ENCODE peak calls at places on chromosomes 2 and 18, in five cellular contexts. D, T, W, P and U are unnamed samples.

GRCh38 chr2:40202798-40203400 is 249.0 kb downstream of the SLC8A1 start:
- DNase-seq in D (no peak), T (no peak), W (peak), P (no peak), U (peak)

GRCh38 chr2:189002079-189002478 is 27.9 kb downstream of the COL3A1 start:
- DNase-seq in D (no peak), T (no peak), W (peak), P (no peak), U (peak)

GRCh38 chr18:47254341-47254939 is 3.0 kb upstream of the SKOR2 start:
- DNase-seq in D (no peak), T (no peak), W (peak), P (peak), U (peak)

GRCh38 chr2:216551234-216551633 is 52.6 kb downstream of the RPL37A start:
- DNase-seq in D (peak), T (peak), W (peak), P (no peak), U (peak)

GRCh38 chr2:47631840-47632398 is 151.0 kb upstream of the MSH6 start:
- DNase-seq in D (no peak), T (peak), W (peak), P (no peak), U (peak)

GRCh38 chr2:119009110-119009509 is 67.1 kb downstream of the MARCO start:
- DNase-seq in D (no peak), T (no peak), W (no peak), P (no peak), U (no peak)

GRCh38 chr2:163551974-163552373 is 183.8 kb downstream of the FIGN start:
- DNase-seq in D (no peak), T (no peak), W (no peak), P (no peak), U (peak)

GRCh38 chr18:55861266-55861665 is 273.3 kb upstream of the TCF4 start:
- DNase-seq in D (no peak), T (no peak), W (peak), P (no peak), U (peak)

GRCh38 chr2:72222829-72223564 is 75.3 kb upstream of the CYP26B1 start:
- DNase-seq in D (no peak), T (no peak), W (no peak), P (no peak), U (peak)

GRCh38 chr18:58254873-58255511 is 211.0 kb downstream of the NEDD4L start:
- DNase-seq in D (peak), T (no peak), W (no peak), P (no peak), U (no peak)

GRCh38 chr18:45324489-45325111 is 290.7 kb upstream of the SLC14A2 start:
- DNase-seq in D (peak), T (peak), W (peak), P (peak), U (peak)

GRCh38 chr2:85648619-85649018 is 19.4 kb downstream of the SFTPB start:
- DNase-seq in D (no peak), T (no peak), W (peak), P (no peak), U (peak)

GRCh38 chr2:117212562-117212961 is 601.9 kb upstream of the DDX18 start:
- DNase-seq in D (no peak), T (no peak), W (no peak), P (no peak), U (no peak)

GRCh38 chr2:201116959-201117734 is 1.2 kb downstream of the CFLAR start:
- DNase-seq in D (peak), T (peak), W (peak), P (peak), U (peak)

GRCh38 chr2:9593936-9594335 is 36.9 kb downstream of the YWHAQ start:
- DNase-seq in D (no peak), T (no peak), W (no peak), P (no peak), U (no peak)

GRCh38 chr18:77054288-77054605 is 78.3 kb downstream of the MBP start:
- DNase-seq in D (no peak), T (no peak), W (no peak), P (no peak), U (no peak)

GRCh38 chr2:220550995-220551702 is 923.7 kb downstream of the SLC4A3 start:
- DNase-seq in D (no peak), T (no peak), W (no peak), P (no peak), U (no peak)

GRCh38 chr2:214395040-214395439 is 15.8 kb upstream of the VWC2L start:
- DNase-seq in D (peak), T (no peak), W (no peak), P (no peak), U (no peak)

GRCh38 chr18:26710460-26711096 is 154.9 kb downstream of the AQP4 start:
- DNase-seq in D (no peak), T (no peak), W (no peak), P (no peak), U (no peak)

GRCh38 chr18:48800877-48801727 is 149.7 kb downstream of the SMAD7 start:
- DNase-seq in D (no peak), T (peak), W (no peak), P (no peak), U (peak)

GRCh38 chr2:65437392-65438135 is 5.2 kb upstream of the SPRED2 start:
- DNase-seq in D (no peak), T (no peak), W (no peak), P (peak), U (no peak)

GRCh38 chr2:240811346-240812300 is 8.4 kb downstream of the KIF1A start:
- DNase-seq in D (no peak), T (peak), W (no peak), P (no peak), U (no peak)

GRCh38 chr2:17043173-17043572 is 377.5 kb upstream of the CYRIA start:
- DNase-seq in D (no peak), T (no peak), W (peak), P (no peak), U (peak)

GRCh38 chr18:59884331-59884730 is 15.5 kb upstream of the PMAIP1 start:
- DNase-seq in D (no peak), T (no peak), W (no peak), P (no peak), U (no peak)
- H3K4me3 ChIP-seq in D (no peak), T (no peak), W (no peak), P (no peak), U (no peak)

GRCh38 chr2:242022550-242023290 is 153.2 kb downstream of the RTP5 start:
- DNase-seq in D (no peak), T (no peak), W (no peak), P (no peak), U (no peak)
- H3K4me3 ChIP-seq in D (no peak), T (no peak), W (no peak), P (no peak), U (no peak)

DNA sequence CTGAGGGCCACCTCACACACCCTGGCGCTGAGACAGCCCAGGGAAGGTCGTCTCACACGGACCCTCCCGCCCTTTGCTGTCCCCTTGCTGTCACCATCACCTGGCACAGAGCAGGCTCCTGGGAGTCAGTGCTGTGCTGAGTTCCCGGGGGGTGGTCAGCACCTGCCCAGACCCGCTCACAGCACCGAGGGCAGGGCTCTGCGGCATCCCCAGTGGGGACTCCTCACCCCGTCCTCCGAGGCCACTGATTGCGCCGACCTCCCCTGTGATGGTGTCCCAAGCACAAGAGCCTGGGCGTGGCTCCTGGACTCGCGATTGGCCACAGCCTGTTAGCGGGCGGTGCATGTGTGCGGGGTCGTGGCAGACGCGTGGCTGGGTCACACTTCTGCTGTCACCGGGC is 65.9 kb downstream of the NFATC1 start:
- DNase-seq in D (no peak), T (no peak), W (no peak), P (no peak), U (no peak)
- H3K4me3 ChIP-seq in D (no peak), T (no peak), W (no peak), P (no peak), U (no peak)

GRCh38 chr2:70047406-70048033 is 39.8 kb upstream of the PCBP1 start:
- DNase-seq in D (no peak), T (no peak), W (no peak), P (no peak), U (no peak)
- H3K4me3 ChIP-seq in D (no peak), T (no peak), W (no peak), P (no peak), U (no peak)

GRCh38 chr2:218959141-218959731 is at the start of gene CDK5R2:
- DNase-seq in D (peak), T (peak), W (peak), P (peak), U (peak)
- H3K4me3 ChIP-seq in D (peak), T (peak), W (peak), P (no peak), U (peak)

GRCh38 chr2:174338626-174339570 is 4.1 kb downstream of the SP9 start:
- DNase-seq in D (no peak), T (no peak), W (no peak), P (no peak), U (no peak)

GRCh38 chr2:174336403-174337336 is 1.9 kb downstream of the SP9 start:
- DNase-seq in D (no peak), T (peak), W (no peak), P (no peak), U (no peak)

GRCh38 chr2:174338155-174338495 is 3.4 kb downstream of the SP9 start:
- DNase-seq in D (no peak), T (no peak), W (no peak), P (no peak), U (no peak)

GRCh38 chr2:174335605-174336402 is 1.1 kb downstream of the SP9 start:
- DNase-seq in D (no peak), T (no peak), W (no peak), P (no peak), U (no peak)

GRCh38 chr2:174337337-174338154 is 2.8 kb downstream of the SP9 start:
- DNase-seq in D (no peak), T (no peak), W (no peak), P (no peak), U (no peak)
- H3K4me3 ChIP-seq in D (no peak), T (no peak), W (no peak), P (no peak), U (peak)

DNA sequence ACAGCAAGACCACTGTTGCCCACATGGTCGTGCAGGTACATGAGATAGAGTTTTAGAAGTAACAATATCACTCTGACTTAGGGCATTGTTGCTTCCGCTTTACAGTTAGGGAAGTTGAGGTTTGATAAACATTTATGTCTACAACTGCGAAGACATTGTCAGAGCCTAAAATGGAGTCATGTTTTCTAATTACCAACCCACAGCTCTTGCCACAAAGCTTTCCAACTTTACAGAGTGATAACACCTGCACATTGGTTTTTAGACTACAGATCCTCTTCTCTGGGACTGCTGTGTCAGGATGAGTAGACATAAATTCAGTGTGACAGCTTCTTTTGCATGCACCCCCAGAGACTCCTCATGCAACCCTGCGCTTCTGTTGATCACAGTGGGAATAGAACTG is 119.0 kb downstream of the FEZ2 start:
- DNase-seq in D (no peak), T (no peak), W (no peak), P (no peak), U (no peak)
- H3K4me3 ChIP-seq in D (no peak), T (no peak), W (no peak), P (no peak), U (no peak)

DNA sequence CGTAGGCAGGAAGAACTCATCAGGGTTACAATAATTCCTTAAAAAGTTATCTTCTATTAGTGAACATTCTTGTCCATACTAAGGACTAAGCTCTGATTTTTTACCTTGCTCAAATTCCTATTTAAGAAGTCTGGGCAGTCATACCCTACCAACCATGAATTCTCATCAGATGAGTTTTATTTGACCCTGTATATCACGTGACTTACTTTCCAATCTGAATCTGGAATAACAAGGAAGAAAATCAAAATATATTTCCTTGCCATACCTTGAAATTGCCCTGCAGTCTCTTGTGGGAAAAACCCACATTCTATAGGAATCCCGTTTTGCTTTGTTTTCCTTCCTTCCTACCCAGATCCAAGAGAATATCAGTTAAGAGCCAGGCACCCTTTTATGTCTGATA is 352.7 kb downstream of the AKAIN1 start:
- DNase-seq in D (no peak), T (no peak), W (no peak), P (no peak), U (no peak)
- H3K4me3 ChIP-seq in D (no peak), T (no peak), W (no peak), P (no peak), U (no peak)

GRCh38 chr2:207166349-207167128 is 791 bp upstream of the KLF7 start:
- DNase-seq in D (peak), T (peak), W (peak), P (peak), U (peak)
- H3K4me3 ChIP-seq in D (peak), T (peak), W (peak), P (peak), U (peak)

GRCh38 chr2:42567389-42567788 is 1.0 kb upstream of the MTA3 start:
- DNase-seq in D (no peak), T (no peak), W (peak), P (no peak), U (peak)

GRCh38 chr2:42567806-42568429 is 514 bp upstream of the MTA3 start:
- DNase-seq in D (peak), T (peak), W (peak), P (peak), U (no peak)

GRCh38 chr2:42569116-42569711 is 782 bp downstream of the MTA3 start:
- DNase-seq in D (peak), T (peak), W (peak), P (peak), U (peak)

GRCh38 chr2:42568431-42569115 is at the start of gene MTA3:
- DNase-seq in D (peak), T (peak), W (peak), P (peak), U (no peak)

GRCh38 chr2:42569883-42570282 is 1.5 kb downstream of the MTA3 start:
- DNase-seq in D (no peak), T (no peak), W (peak), P (no peak), U (peak)
- H3K4me3 ChIP-seq in D (no peak), T (no peak), W (peak), P (peak), U (peak)